ENCODE peak calls at places on chromosomes 12 and 14, in four cellular contexts. K is HepG2, N is WTC11, S is SK-N-SH. D is an unnamed sample.

GRCh38 chr14:24298892-24299254 is 707 bp downstream of the DHRS1 start:
- DNase-seq in K (peak), N (no peak), S (no peak), D (peak)

GRCh38 chr12:128047266-128048060 is 219.5 kb upstream of the TMEM132C start:
- DNase-seq in S (no peak), N (no peak), K (no peak), D (no peak)

GRCh38 chr12:2679816-2680675 is 114.7 kb upstream of the FKBP4 start:
- DNase-seq in K (no peak), S (no peak), N (no peak), D (no peak)

GRCh38 chr14:81402123-81402495 is 2.0 kb upstream of the STON2 start:
- DNase-seq in K (no peak), N (no peak), S (no peak), D (peak)

GRCh38 chr14:63542231-63542999 is 762 bp downstream of the PPP2R5E start:
- DNase-seq in K (no peak), S (peak), N (peak), D (peak)

GRCh38 chr12:91732086-91732485 is 413.6 kb downstream of the BTG1 start:
- DNase-seq in N (no peak), S (no peak), K (no peak), D (no peak)

GRCh38 chr12:82366182-82366581 is 7.9 kb downstream of the METTL25 start:
- DNase-seq in K (no peak), N (no peak), S (no peak), D (no peak)

GRCh38 chr12:1186298-1186697 is 195.3 kb downstream of the ERC1 start:
- DNase-seq in N (no peak), K (no peak), S (no peak), D (no peak)

GRCh38 chr14:65117795-65118746 is 15.8 kb upstream of the MAX start:
- DNase-seq in N (no peak), S (no peak), K (no peak), D (no peak)

GRCh38 chr14:41482861-41483260 is 123.8 kb upstream of the LRFN5 start:
- DNase-seq in S (no peak), K (no peak), N (no peak), D (no peak)

GRCh38 chr12:112635036-112635435 is 156.5 kb upstream of the RPH3A start:
- DNase-seq in N (no peak), K (no peak), S (no peak), D (no peak)

GRCh38 chr12:115640929-115641328 is 636.6 kb downstream of the MED13L start:
- DNase-seq in S (no peak), K (no peak), N (no peak), D (no peak)

GRCh38 chr12:117019866-117020265 is 79.3 kb downstream of the TESC start:
- DNase-seq in N (no peak), K (no peak), S (no peak), D (no peak)

GRCh38 chr14:100668352-100668751 is 58.3 kb upstream of the DLK1 start:
- DNase-seq in S (no peak), N (no peak), K (no peak), D (no peak)

GRCh38 chr12:125687820-125688219 is 622.6 kb downstream of the AACS start:
- DNase-seq in N (no peak), S (no peak), K (no peak), D (no peak)

GRCh38 chr12:95956557-95957145 is 13.5 kb downstream of the AMDHD1 start:
- DNase-seq in N (peak), S (no peak), K (no peak), D (no peak)

GRCh38 chr14:74950795-74951442 is 4.5 kb downstream of the PGF start:
- DNase-seq in S (no peak), K (peak), N (no peak), D (no peak)

GRCh38 chr12:14942532-14942931 is 4.2 kb upstream of the ERP27 start:
- DNase-seq in S (no peak), N (no peak), K (no peak), D (no peak)

GRCh38 chr12:57522887-57523705 is 472 bp downstream of the MBD6 start:
- DNase-seq in S (no peak), K (no peak), N (peak), D (no peak)

GRCh38 chr14:78403278-78403815 is 233.2 kb downstream of the NRXN3 start:
- DNase-seq in S (no peak), N (no peak), K (no peak), D (no peak)

GRCh38 chr14:97306133-97306784 is 509.1 kb downstream of the VRK1 start:
- DNase-seq in N (no peak), S (no peak), K (no peak), D (no peak)

GRCh38 chr12:50926415-50926814 is 25.9 kb upstream of the HIGD1C start:
- DNase-seq in S (no peak), K (no peak), N (no peak), D (no peak)

GRCh38 chr14:24384169-24384568 is 14.6 kb upstream of the NYNRIN start:
- DNase-seq in K (no peak), N (no peak), S (no peak), D (no peak)

GRCh38 chr14:103155013-103155412 is 31.8 kb downstream of the TNFAIP2 start:
- DNase-seq in K (peak), S (peak), N (no peak), D (no peak)
- TF ChIP-seq FOXJ3 in K (no peak), S (no peak), N (no peak), D (no peak)

GRCh38 chr12:108194585-108194984 is 65.5 kb downstream of the WSCD2 start:
- DNase-seq in K (no peak), S (no peak), N (no peak), D (no peak)

GRCh38 chr12:108196921-108197320 is 67.8 kb downstream of the WSCD2 start:
- DNase-seq in N (no peak), S (no peak), K (no peak), D (no peak)

GRCh38 chr12:108196319-108196718 is 67.2 kb downstream of the WSCD2 start:
- DNase-seq in S (no peak), N (no peak), K (no peak), D (no peak)

GRCh38 chr12:108199111-108199510 is 70.0 kb downstream of the WSCD2 start:
- DNase-seq in S (peak), K (no peak), N (no peak), D (no peak)

GRCh38 chr12:108198043-108198442 is 69.0 kb downstream of the WSCD2 start:
- DNase-seq in K (no peak), N (peak), S (no peak), D (no peak)
- TF ChIP-seq FOXJ3 in K (no peak), N (no peak), S (no peak), D (no peak)

GRCh38 chr14:68945585-68946289 is 33.4 kb downstream of the ACTN1 start:
- DNase-seq in N (no peak), K (peak), S (no peak), D (peak)
- TF ChIP-seq FOXJ3 in N (no peak), K (no peak), S (no peak), D (no peak)

GRCh38 chr12:104579716-104580495 is 123.2 kb downstream of the CHST11 start:
- DNase-seq in S (no peak), N (no peak), K (no peak), D (no peak)
- TF ChIP-seq FOXJ3 in S (no peak), N (no peak), K (no peak), D (no peak)

GRCh38 chr12:123270380-123271181 is 1.1 kb downstream of the CDK2AP1 start:
- DNase-seq in S (peak), N (no peak), K (peak), D (peak)
- TF ChIP-seq FOXJ3 in S (no peak), N (no peak), K (no peak), D (no peak)

D was measured in K562.